ENCODE peak calls at places on chromosomes 13 and 19, in seven cellular contexts. One of them, this sample, is unnamed. For H3K4me1, the result is how much of the 10 kb centered on the place peaks cover.

GRCh38 chr19:2385053-2385721 is 25.1 kb downstream of the TMPRSS9 start:
- DNase-seq in IMR-90: peak
- DNase-seq in adrenal gland: peak
- DNase-seq in A549: peak
- DNase-seq in Peyer's patch: no peak
- DNase-seq in sigmoid colon: no peak
- DNase-seq in thyroid gland: no peak
- DNase-seq in this sample: peak

GRCh38 chr19:11931051-11931450 is 6.1 kb downstream of the ZNF700 start:
- DNase-seq in IMR-90: peak
- DNase-seq in adrenal gland: peak
- DNase-seq in A549: no peak
- DNase-seq in Peyer's patch: peak
- DNase-seq in sigmoid colon: no peak
- DNase-seq in thyroid gland: no peak
- DNase-seq in this sample: peak

GRCh38 chr19:37333457-37333856 is 37.4 kb upstream of the ZNF527 start:
- DNase-seq in IMR-90: no peak
- DNase-seq in adrenal gland: no peak
- DNase-seq in A549: no peak
- DNase-seq in Peyer's patch: no peak
- DNase-seq in sigmoid colon: no peak
- DNase-seq in thyroid gland: no peak
- DNase-seq in this sample: no peak

GRCh38 chr19:10412257-10412977 is 7.9 kb upstream of the PDE4A start:
- DNase-seq in IMR-90: no peak
- DNase-seq in adrenal gland: no peak
- DNase-seq in A549: no peak
- DNase-seq in Peyer's patch: no peak
- DNase-seq in sigmoid colon: no peak
- DNase-seq in thyroid gland: no peak
- DNase-seq in this sample: no peak

GRCh38 chr19:38209671-38210457 is 14.2 kb downstream of the DPF1 start:
- DNase-seq in IMR-90: peak
- DNase-seq in adrenal gland: peak
- DNase-seq in A549: no peak
- DNase-seq in Peyer's patch: peak
- DNase-seq in sigmoid colon: peak
- DNase-seq in thyroid gland: peak
- DNase-seq in this sample: peak

GRCh38 chr19:46015961-46016425 is 6.9 kb downstream of the PGLYRP1 start:
- DNase-seq in IMR-90: no peak
- DNase-seq in adrenal gland: no peak
- DNase-seq in A549: no peak
- DNase-seq in Peyer's patch: no peak
- DNase-seq in sigmoid colon: no peak
- DNase-seq in thyroid gland: peak
- DNase-seq in this sample: peak

GRCh38 chr19:43798546-43799409 is 3.5 kb downstream of the LYPD5 start:
- DNase-seq in IMR-90: no peak
- DNase-seq in adrenal gland: peak
- DNase-seq in A549: no peak
- DNase-seq in Peyer's patch: no peak
- DNase-seq in sigmoid colon: no peak
- DNase-seq in thyroid gland: peak
- DNase-seq in this sample: peak

GRCh38 chr13:113907637-113908617 is 44.1 kb upstream of the GAS6 start:
- DNase-seq in IMR-90: peak
- DNase-seq in adrenal gland: no peak
- DNase-seq in A549: no peak
- DNase-seq in Peyer's patch: no peak
- DNase-seq in sigmoid colon: no peak
- DNase-seq in thyroid gland: no peak
- DNase-seq in this sample: no peak

GRCh38 chr13:80562423-80562822 is 221.5 kb upstream of the SPRY2 start:
- DNase-seq in IMR-90: no peak
- DNase-seq in adrenal gland: no peak
- DNase-seq in A549: no peak
- DNase-seq in Peyer's patch: no peak
- DNase-seq in sigmoid colon: no peak
- DNase-seq in thyroid gland: no peak
- DNase-seq in this sample: no peak

GRCh38 chr19:37309834-37310575 is 60.9 kb upstream of the ZNF527 start:
- DNase-seq in IMR-90: no peak
- DNase-seq in adrenal gland: no peak
- DNase-seq in A549: no peak
- DNase-seq in Peyer's patch: no peak
- DNase-seq in sigmoid colon: no peak
- DNase-seq in thyroid gland: no peak
- DNase-seq in this sample: no peak

GRCh38 chr13:44312898-44313551 is 60.6 kb upstream of the SERP2 start:
- DNase-seq in IMR-90: peak
- DNase-seq in adrenal gland: no peak
- DNase-seq in A549: peak
- DNase-seq in Peyer's patch: no peak
- DNase-seq in sigmoid colon: no peak
- DNase-seq in thyroid gland: no peak
- DNase-seq in this sample: no peak

GRCh38 chr13:73607489-73608156 is 526.6 kb downstream of the KLF12 start:
- DNase-seq in IMR-90: peak
- DNase-seq in adrenal gland: no peak
- DNase-seq in A549: no peak
- DNase-seq in Peyer's patch: no peak
- DNase-seq in sigmoid colon: no peak
- DNase-seq in thyroid gland: no peak
- DNase-seq in this sample: no peak

GRCh38 chr13:51557875-51558604 is 26.2 kb upstream of the WDFY2 start:
- DNase-seq in IMR-90: peak
- DNase-seq in adrenal gland: peak
- DNase-seq in A549: no peak
- DNase-seq in Peyer's patch: no peak
- DNase-seq in sigmoid colon: no peak
- DNase-seq in thyroid gland: no peak
- DNase-seq in this sample: no peak

GRCh38 chr19:10975374-10976036 is 14.7 kb downstream of the SMARCA4 start:
- DNase-seq in IMR-90: peak
- DNase-seq in adrenal gland: peak
- DNase-seq in A549: no peak
- DNase-seq in Peyer's patch: no peak
- DNase-seq in sigmoid colon: peak
- DNase-seq in thyroid gland: peak
- DNase-seq in this sample: peak

GRCh38 chr13:99285432-99286182 is 21.6 kb downstream of the GPR183 start:
- DNase-seq in IMR-90: no peak
- DNase-seq in adrenal gland: peak
- DNase-seq in A549: no peak
- DNase-seq in Peyer's patch: no peak
- DNase-seq in sigmoid colon: no peak
- DNase-seq in thyroid gland: no peak
- DNase-seq in this sample: peak

GRCh38 chr19:17337675-17338439 is 504 bp downstream of the GTPBP3 start:
- DNase-seq in IMR-90: no peak
- DNase-seq in adrenal gland: no peak
- DNase-seq in A549: no peak
- DNase-seq in Peyer's patch: no peak
- DNase-seq in sigmoid colon: no peak
- DNase-seq in thyroid gland: no peak
- DNase-seq in this sample: no peak

GRCh38 chr19:2607712-2608601 is 94.5 kb downstream of the GNG7 start:
- DNase-seq in IMR-90: no peak
- DNase-seq in adrenal gland: no peak
- DNase-seq in A549: no peak
- DNase-seq in Peyer's patch: peak
- DNase-seq in sigmoid colon: peak
- DNase-seq in thyroid gland: peak
- DNase-seq in this sample: no peak

GRCh38 chr13:49810825-49811526 is 18.5 kb upstream of the KPNA3 start:
- DNase-seq in IMR-90: peak
- DNase-seq in adrenal gland: peak
- DNase-seq in A549: no peak
- DNase-seq in Peyer's patch: no peak
- DNase-seq in sigmoid colon: no peak
- DNase-seq in thyroid gland: no peak
- DNase-seq in this sample: no peak

GRCh38 chr13:37531054-37531453 is 67.5 kb downstream of the POSTN start:
- DNase-seq in IMR-90: peak
- DNase-seq in adrenal gland: no peak
- DNase-seq in A549: no peak
- DNase-seq in Peyer's patch: no peak
- DNase-seq in sigmoid colon: no peak
- DNase-seq in thyroid gland: no peak
- DNase-seq in this sample: no peak

GRCh38 chr13:112001571-112001970 is 65.4 kb upstream of the SOX1 start:
- DNase-seq in IMR-90: no peak
- DNase-seq in adrenal gland: no peak
- DNase-seq in A549: no peak
- DNase-seq in Peyer's patch: no peak
- DNase-seq in sigmoid colon: no peak
- DNase-seq in thyroid gland: no peak
- DNase-seq in this sample: no peak

GRCh38 chr13:74251778-74252519 is 117.7 kb upstream of the KLF12 start:
- DNase-seq in IMR-90: no peak
- DNase-seq in adrenal gland: no peak
- DNase-seq in A549: no peak
- DNase-seq in Peyer's patch: no peak
- DNase-seq in sigmoid colon: no peak
- DNase-seq in thyroid gland: peak
- DNase-seq in this sample: no peak

GRCh38 chr13:67619346-67619745 is 389.2 kb upstream of the PCDH9 start:
- DNase-seq in IMR-90: peak
- DNase-seq in adrenal gland: no peak
- DNase-seq in A549: no peak
- DNase-seq in Peyer's patch: no peak
- DNase-seq in sigmoid colon: no peak
- DNase-seq in thyroid gland: no peak
- DNase-seq in this sample: no peak

GRCh38 chr13:102487330-102487729 is 85.5 kb upstream of the FGF14 start:
- DNase-seq in IMR-90: no peak
- DNase-seq in adrenal gland: no peak
- DNase-seq in A549: no peak
- DNase-seq in Peyer's patch: no peak
- DNase-seq in sigmoid colon: no peak
- DNase-seq in thyroid gland: no peak
- DNase-seq in this sample: no peak

GRCh38 chr19:15331419-15332310 is 674 bp downstream of the BRD4 start:
- DNase-seq in IMR-90: no peak
- DNase-seq in adrenal gland: peak
- DNase-seq in A549: peak
- DNase-seq in Peyer's patch: peak
- DNase-seq in sigmoid colon: peak
- DNase-seq in thyroid gland: peak
- DNase-seq in this sample: peak

DNA sequence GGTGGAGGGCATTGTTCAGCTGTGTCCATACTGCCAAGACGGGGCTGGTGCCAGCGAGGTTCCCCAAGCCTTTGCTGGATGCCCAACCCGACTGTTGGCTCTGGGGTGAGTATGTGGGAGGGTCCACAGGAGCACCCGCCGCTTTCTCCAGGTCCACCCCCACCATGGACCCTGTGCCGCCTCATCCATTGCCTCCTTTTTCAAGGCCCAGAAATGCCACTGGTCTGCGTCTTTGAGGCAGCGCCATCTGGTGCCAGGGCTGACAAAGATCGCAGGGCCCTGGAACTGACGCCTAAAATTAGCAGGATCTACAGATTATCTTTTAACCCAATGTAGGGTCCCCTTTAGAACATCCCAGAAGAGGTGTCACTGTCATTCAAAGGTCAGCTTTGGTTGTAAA is 34.6 kb downstream of the NFIX start:
- DNase-seq in IMR-90: no peak
- DNase-seq in adrenal gland: no peak
- DNase-seq in A549: no peak
- DNase-seq in Peyer's patch: no peak
- DNase-seq in sigmoid colon: peak
- DNase-seq in thyroid gland: no peak
- DNase-seq in this sample: no peak
- H3K4me1 ChIP-seq in IMR-90: under half
- H3K4me1 ChIP-seq in adrenal gland: under half
- H3K4me1 ChIP-seq in A549: under half
- H3K4me1 ChIP-seq in Peyer's patch: under half
- H3K4me1 ChIP-seq in sigmoid colon: under half
- H3K4me1 ChIP-seq in thyroid gland: half or more
- H3K4me1 ChIP-seq in this sample: half or more

DNA sequence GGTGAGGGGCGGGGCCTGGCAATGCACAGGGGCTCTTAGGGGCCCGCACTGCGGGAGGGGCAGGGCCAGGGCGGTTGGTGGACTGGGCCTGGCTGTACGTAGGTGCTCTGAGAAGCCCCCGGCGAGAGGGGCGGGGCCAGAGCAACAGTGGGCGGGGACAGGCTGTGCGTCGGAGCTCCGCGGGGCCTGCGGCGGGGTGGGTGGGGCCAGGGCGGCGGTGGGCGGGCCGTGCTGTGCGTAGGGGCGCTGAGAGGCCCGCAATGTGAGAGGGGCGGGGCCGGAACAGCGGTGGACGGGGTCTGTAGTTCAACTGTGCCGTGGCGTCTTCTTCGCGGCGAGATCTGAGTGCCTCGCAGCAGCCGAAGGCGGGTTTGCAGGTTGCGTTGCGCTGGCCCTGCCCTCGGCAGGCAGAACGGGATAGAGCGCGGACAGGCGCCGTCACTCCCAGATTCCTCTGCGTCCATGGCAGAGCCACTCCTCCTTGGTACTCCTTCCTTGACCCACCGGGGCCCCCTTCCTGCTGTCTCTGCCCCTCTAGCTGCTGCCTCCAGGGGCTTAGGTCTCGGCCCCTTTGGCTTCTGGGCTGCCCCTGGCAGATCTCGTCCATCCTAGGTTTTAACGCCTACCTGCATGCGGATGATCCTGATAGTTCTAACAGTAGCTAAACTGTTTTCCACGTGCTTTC is 33.2 kb downstream of the CCNE1 start:
- DNase-seq in IMR-90: peak
- DNase-seq in adrenal gland: peak
- DNase-seq in A549: peak
- DNase-seq in Peyer's patch: peak
- DNase-seq in sigmoid colon: peak
- DNase-seq in thyroid gland: peak
- DNase-seq in this sample: peak
- TF ChIP-seq POLR2A in IMR-90: no peak
- TF ChIP-seq POLR2A in adrenal gland: no peak
- TF ChIP-seq POLR2A in A549: peak
- TF ChIP-seq POLR2A in Peyer's patch: peak
- TF ChIP-seq POLR2A in sigmoid colon: peak
- TF ChIP-seq POLR2A in thyroid gland: peak
- TF ChIP-seq POLR2A in this sample: peak

GRCh38 chr13:30457306-30457891 is 8.3 kb downstream of the HMGB1 start:
- DNase-seq in IMR-90: no peak
- DNase-seq in adrenal gland: no peak
- DNase-seq in A549: no peak
- DNase-seq in Peyer's patch: no peak
- DNase-seq in sigmoid colon: no peak
- DNase-seq in thyroid gland: no peak
- DNase-seq in this sample: no peak
- H3K4me1 ChIP-seq in IMR-90: under half
- H3K4me1 ChIP-seq in adrenal gland: under half
- H3K4me1 ChIP-seq in A549: under half
- H3K4me1 ChIP-seq in Peyer's patch: under half
- H3K4me1 ChIP-seq in sigmoid colon: under half
- H3K4me1 ChIP-seq in thyroid gland: under half
- H3K4me1 ChIP-seq in this sample: under half

GRCh38 chr19:44903602-44904425 is 1.8 kb upstream of the APOE start:
- DNase-seq in IMR-90: peak
- DNase-seq in adrenal gland: peak
- DNase-seq in A549: peak
- DNase-seq in Peyer's patch: peak
- DNase-seq in sigmoid colon: peak
- DNase-seq in thyroid gland: peak
- DNase-seq in this sample: peak
- TF ChIP-seq POLR2A in IMR-90: no peak
- TF ChIP-seq POLR2A in adrenal gland: no peak
- TF ChIP-seq POLR2A in A549: no peak
- TF ChIP-seq POLR2A in Peyer's patch: no peak
- TF ChIP-seq POLR2A in sigmoid colon: no peak
- TF ChIP-seq POLR2A in thyroid gland: no peak
- TF ChIP-seq POLR2A in this sample: no peak

This sample was measured in body of pancreas.